ENCODE peak calls at places on chromosomes 1 and 21, in nine cellular contexts. P is PC-9, F is fibroblast of pulmonary artery, H is cardiac fibroblast, X is tibial artery, A is OCI-LY7, V is IMR-90, I is cardiac muscle cell, D is fibroblast of villous mesenchyme. L is an unnamed sample.

GRCh38 chr1:26252718-26253117 is 18.7 kb downstream of the CEP85 start:
- DNase-seq in H (no peak), X (no peak), A (no peak), V (no peak), I (no peak), P (no peak), D (no peak), F (no peak), L (no peak)

GRCh38 chr1:145729661-145730436 is 10.6 kb downstream of the CD160 start:
- DNase-seq in I (no peak), H (no peak), P (no peak), D (no peak), V (no peak), A (no peak), F (no peak), X (no peak), L (no peak)

GRCh38 chr1:21749109-21749508 is 33.8 kb downstream of the USP48 start:
- DNase-seq in X (no peak), V (no peak), I (no peak), D (no peak), A (no peak), H (no peak), F (no peak), P (no peak), L (no peak)

GRCh38 chr1:212595229-212595628 is 13.3 kb upstream of the ATF3 start:
- DNase-seq in F (no peak), X (no peak), V (no peak), I (no peak), H (no peak), P (no peak), A (no peak), D (no peak), L (no peak)

GRCh38 chr1:198030682-198031081 is 113.5 kb downstream of the LHX9 start:
- DNase-seq in X (no peak), F (peak; percentile 18), H (peak; percentile 39), I (no peak), D (peak; percentile 55), A (no peak), P (no peak), V (peak; percentile 53), L (peak; percentile 46)

GRCh38 chr21:15735409-15735808 is 5.6 kb downstream of the USP25 start:
- DNase-seq in D (peak; percentile 51), P (no peak), H (no peak), A (no peak), I (no peak), X (no peak), F (no peak), V (no peak), L (no peak)

GRCh38 chr1:29004288-29004687 is 89.9 kb downstream of the EPB41 start:
- DNase-seq in V (no peak), H (no peak), X (no peak), D (no peak), A (no peak), P (no peak), I (no peak), F (no peak), L (no peak)

GRCh38 chr1:246214708-246215504 is 292.2 kb downstream of the SMYD3 start:
- DNase-seq in I (no peak), F (peak; percentile 93), X (peak; percentile 31), H (peak; percentile 88), P (no peak), D (peak; percentile 98), V (peak; percentile 98), A (peak; percentile 19), L (peak; percentile 84)

GRCh38 chr1:86068841-86069756 is 87.5 kb downstream of the COL24A1 start:
- DNase-seq in D (no peak), X (no peak), F (no peak), V (peak; percentile 64), H (peak; percentile 20), P (no peak), A (no peak), I (no peak), L (peak; percentile 36)

GRCh38 chr1:19812875-19813650 is 2.0 kb downstream of the RNF186 start:
- DNase-seq in A (no peak), D (peak; percentile 72), V (no peak), I (no peak), F (peak; percentile 13), H (no peak), X (no peak), P (no peak), L (no peak)

GRCh38 chr1:228691926-228692325 is 43.4 kb upstream of the RHOU start:
- DNase-seq in F (peak; percentile 74), I (peak; percentile 56), V (peak; percentile 33), H (peak; percentile 74), X (no peak), A (peak; percentile 38), P (peak; percentile 11), D (peak; percentile 63), L (peak; percentile 19)

GRCh38 chr1:101137144-101138126 is 99.4 kb upstream of the S1PR1 start:
- DNase-seq in D (peak; percentile 14), I (no peak), V (peak; percentile 57), F (peak; percentile 85), H (peak; percentile 79), P (no peak), X (no peak), A (no peak), L (peak; percentile 50)

GRCh38 chr1:20323613-20323920 is 32.9 kb downstream of the VWA5B1 start:
- DNase-seq in V (peak; percentile 12), H (no peak), X (no peak), P (no peak), F (no peak), I (no peak), A (no peak), D (no peak), L (no peak)

GRCh38 chr1:111199881-111200801 is at the start of gene DENND2D:
- DNase-seq in F (no peak), H (no peak), D (no peak), A (no peak), I (no peak), P (peak; percentile 35), X (peak; percentile 82), V (no peak), L (no peak)

GRCh38 chr1:32724678-32725594 is 22.4 kb upstream of the SYNC start:
- DNase-seq in V (peak; percentile 96), H (peak; percentile 93), X (no peak), D (peak; percentile 94), F (peak; percentile 93), P (peak; percentile 83), A (no peak), I (no peak), L (no peak)

DNA sequence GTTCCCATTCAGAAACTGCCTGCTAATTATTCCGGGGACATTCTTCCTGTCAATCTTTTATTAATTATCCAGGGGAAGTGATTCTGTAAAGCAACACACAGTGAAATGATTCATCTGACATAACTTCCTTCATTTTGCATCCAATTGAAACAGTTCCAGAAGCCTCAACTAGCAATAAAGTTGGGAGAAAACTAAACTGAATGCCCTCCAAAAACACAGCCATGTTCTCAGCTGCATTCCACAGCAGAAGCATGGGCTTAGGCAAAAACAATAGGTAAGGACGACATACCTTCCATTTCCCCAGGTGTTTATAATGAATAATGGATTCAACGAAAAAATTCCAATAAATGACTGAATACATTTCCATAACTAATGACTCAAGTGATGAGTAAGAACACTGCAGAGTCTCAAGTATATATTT is 36.9 kb upstream of the TARBP1 start:
- DNase-seq in V (peak; percentile 61), I (no peak), P (no peak), F (peak; percentile 65), A (no peak), H (peak; percentile 69), D (peak; percentile 48), X (no peak), L (peak; percentile 84)
- H3K4me3 ChIP-seq in V (no peak overlapping the region), I (no peak overlapping the region), P (peak overlapping the region; percentile 3), F (no peak overlapping the region), A (no peak overlapping the region), H (no peak overlapping the region), D (no peak overlapping the region), X (no peak overlapping the region), L (no peak overlapping the region)

GRCh38 chr1:99764909-99765308 is 1.5 kb downstream of the FRRS1 start:
- DNase-seq in A (no peak), D (no peak), I (no peak), X (no peak), V (no peak), F (no peak), P (no peak), H (no peak), L (no peak)

GRCh38 chr1:99767996-99768524 is 1.6 kb upstream of the FRRS1 start:
- DNase-seq in X (no peak), A (no peak), V (no peak), P (no peak), D (no peak), F (peak; percentile 65), I (no peak), H (peak; percentile 78), L (no peak)

GRCh38 chr1:99764439-99764838 is 2.0 kb downstream of the FRRS1 start:
- DNase-seq in D (no peak), V (no peak), A (no peak), H (no peak), I (no peak), P (no peak), F (no peak), X (no peak), L (no peak)

GRCh38 chr1:99768525-99769382 is 2.3 kb upstream of the FRRS1 start:
- DNase-seq in X (no peak), A (no peak), I (no peak), F (peak; percentile 75), P (no peak), D (peak; percentile 63), H (peak; percentile 81), V (peak; percentile 58), L (no peak)

GRCh38 chr1:99766378-99766800 is at the start of gene FRRS1:
- DNase-seq in X (peak; percentile 65), P (peak; percentile 73), I (peak; percentile 91), V (peak; percentile 64), F (peak; percentile 78), A (peak; percentile 91), H (peak; percentile 80), D (peak; percentile 75), L (peak; percentile 52)
- TF ChIP-seq CTCF in X (no peak), P (peak; percentile 19), I (peak; percentile 3), V (no peak), F (no peak), A (no peak), H (no peak), D (no peak), L (no peak)

GRCh38 chr1:15064217-15064929 is 89.2 kb upstream of the TMEM51 start:
- DNase-seq in V (no peak), A (no peak), F (no peak), X (no peak), H (no peak), I (no peak), D (no peak), P (no peak), L (no peak)
- H3K4me3 ChIP-seq in V (no peak overlapping the region), A (no peak overlapping the region), F (no peak overlapping the region), X (no peak overlapping the region), H (no peak overlapping the region), I (no peak overlapping the region), D (no peak overlapping the region), P (no peak overlapping the region), L (no peak overlapping the region)

GRCh38 chr21:25870084-25870483 is 135.3 kb downstream of the GABPA start:
- DNase-seq in V (no peak), F (no peak), I (no peak), H (no peak), A (no peak), P (no peak), D (no peak), X (no peak), L (no peak)

GRCh38 chr21:25867041-25867440 is 132.3 kb downstream of the GABPA start:
- DNase-seq in F (no peak), X (no peak), V (no peak), A (no peak), I (no peak), D (no peak), H (no peak), P (no peak), L (no peak)

GRCh38 chr21:25871566-25871965 is 136.8 kb downstream of the GABPA start:
- DNase-seq in D (no peak), P (no peak), A (peak; percentile 2), I (no peak), V (no peak), F (no peak), H (no peak), X (no peak), L (no peak)

GRCh38 chr21:25872271-25872670 is 137.5 kb downstream of the GABPA start:
- DNase-seq in V (no peak), D (no peak), I (no peak), P (no peak), A (no peak), X (no peak), H (no peak), F (no peak), L (no peak)
- TF ChIP-seq CTCF in V (no peak), D (no peak), I (no peak), P (no peak), A (peak; percentile 35), X (no peak), H (no peak), F (no peak), L (no peak)